ENCODE peak calls at places on chromosomes 12 and 14, in eight cellular contexts. One of them, this sample, is unnamed.

GRCh38 chr14:34120185-34120977 is 169.5 kb upstream of the EGLN3 start:
- DNase-seq in progenitor cell of endocrine pancreas: no peak
- DNase-seq in A549: no peak
- DNase-seq in NCI-H1417 treated with DMSO at 0.1 percent for 48 hours: no peak
- DNase-seq in posterior cingulate gyrus: no peak
- DNase-seq in kidney epithelial cell: no peak
- DNase-seq in NCI-H187: no peak
- DNase-seq in left ventricle myocardium inferior: no peak
- DNase-seq in this sample: no peak

GRCh38 chr14:81144811-81145598 is 75.8 kb downstream of the GTF2A1 start:
- DNase-seq in progenitor cell of endocrine pancreas: no peak
- DNase-seq in A549: no peak
- DNase-seq in NCI-H1417 treated with DMSO at 0.1 percent for 48 hours: no peak
- DNase-seq in posterior cingulate gyrus: no peak
- DNase-seq in kidney epithelial cell: no peak
- DNase-seq in NCI-H187: peak
- DNase-seq in left ventricle myocardium inferior: no peak
- DNase-seq in this sample: no peak

GRCh38 chr12:14810953-14811483 is 3.0 kb downstream of the SMCO3 start:
- DNase-seq in progenitor cell of endocrine pancreas: no peak
- DNase-seq in A549: peak
- DNase-seq in NCI-H1417 treated with DMSO at 0.1 percent for 48 hours: no peak
- DNase-seq in posterior cingulate gyrus: no peak
- DNase-seq in kidney epithelial cell: no peak
- DNase-seq in NCI-H187: no peak
- DNase-seq in left ventricle myocardium inferior: no peak
- DNase-seq in this sample: no peak

GRCh38 chr14:101062065-101062450 is 158.5 kb upstream of the RTL1 start:
- DNase-seq in progenitor cell of endocrine pancreas: no peak
- DNase-seq in A549: no peak
- DNase-seq in NCI-H1417 treated with DMSO at 0.1 percent for 48 hours: no peak
- DNase-seq in posterior cingulate gyrus: no peak
- DNase-seq in kidney epithelial cell: no peak
- DNase-seq in NCI-H187: no peak
- DNase-seq in left ventricle myocardium inferior: no peak
- DNase-seq in this sample: no peak

GRCh38 chr12:116368196-116369194 is 91.0 kb upstream of the MED13L start:
- DNase-seq in progenitor cell of endocrine pancreas: peak
- DNase-seq in A549: peak
- DNase-seq in NCI-H1417 treated with DMSO at 0.1 percent for 48 hours: no peak
- DNase-seq in posterior cingulate gyrus: no peak
- DNase-seq in kidney epithelial cell: no peak
- DNase-seq in NCI-H187: no peak
- DNase-seq in left ventricle myocardium inferior: no peak
- DNase-seq in this sample: no peak

GRCh38 chr12:76883826-76884225 is 5.0 kb upstream of the CSRP2 start:
- DNase-seq in progenitor cell of endocrine pancreas: no peak
- DNase-seq in A549: no peak
- DNase-seq in NCI-H1417 treated with DMSO at 0.1 percent for 48 hours: no peak
- DNase-seq in posterior cingulate gyrus: no peak
- DNase-seq in kidney epithelial cell: no peak
- DNase-seq in NCI-H187: no peak
- DNase-seq in left ventricle myocardium inferior: peak
- DNase-seq in this sample: no peak

GRCh38 chr14:44785096-44785495 is 176.7 kb downstream of the KLHL28 start:
- DNase-seq in progenitor cell of endocrine pancreas: no peak
- DNase-seq in A549: no peak
- DNase-seq in NCI-H1417 treated with DMSO at 0.1 percent for 48 hours: no peak
- DNase-seq in posterior cingulate gyrus: no peak
- DNase-seq in kidney epithelial cell: no peak
- DNase-seq in NCI-H187: no peak
- DNase-seq in left ventricle myocardium inferior: no peak
- DNase-seq in this sample: no peak

GRCh38 chr12:46470039-46470627 is 97.6 kb upstream of the SLC38A2 start:
- DNase-seq in progenitor cell of endocrine pancreas: no peak
- DNase-seq in A549: no peak
- DNase-seq in NCI-H1417 treated with DMSO at 0.1 percent for 48 hours: no peak
- DNase-seq in posterior cingulate gyrus: no peak
- DNase-seq in kidney epithelial cell: no peak
- DNase-seq in NCI-H187: no peak
- DNase-seq in left ventricle myocardium inferior: no peak
- DNase-seq in this sample: no peak

GRCh38 chr12:131844656-131845055 is 16.5 kb downstream of the MMP17 start:
- DNase-seq in progenitor cell of endocrine pancreas: no peak
- DNase-seq in A549: no peak
- DNase-seq in NCI-H1417 treated with DMSO at 0.1 percent for 48 hours: no peak
- DNase-seq in posterior cingulate gyrus: no peak
- DNase-seq in kidney epithelial cell: no peak
- DNase-seq in NCI-H187: no peak
- DNase-seq in left ventricle myocardium inferior: no peak
- DNase-seq in this sample: no peak

GRCh38 chr12:593396-593976 is 69.8 kb downstream of the NINJ2 start:
- DNase-seq in progenitor cell of endocrine pancreas: no peak
- DNase-seq in A549: no peak
- DNase-seq in NCI-H1417 treated with DMSO at 0.1 percent for 48 hours: no peak
- DNase-seq in posterior cingulate gyrus: no peak
- DNase-seq in kidney epithelial cell: no peak
- DNase-seq in NCI-H187: no peak
- DNase-seq in left ventricle myocardium inferior: no peak
- DNase-seq in this sample: no peak

GRCh38 chr12:19431407-19432308 is 7.6 kb upstream of the AEBP2 start:
- DNase-seq in progenitor cell of endocrine pancreas: no peak
- DNase-seq in A549: no peak
- DNase-seq in NCI-H1417 treated with DMSO at 0.1 percent for 48 hours: no peak
- DNase-seq in posterior cingulate gyrus: no peak
- DNase-seq in kidney epithelial cell: no peak
- DNase-seq in NCI-H187: no peak
- DNase-seq in left ventricle myocardium inferior: no peak
- DNase-seq in this sample: peak

GRCh38 chr14:99549684-99550083 is 54.3 kb downstream of the CCDC85C start:
- DNase-seq in progenitor cell of endocrine pancreas: no peak
- DNase-seq in A549: no peak
- DNase-seq in NCI-H1417 treated with DMSO at 0.1 percent for 48 hours: no peak
- DNase-seq in posterior cingulate gyrus: no peak
- DNase-seq in kidney epithelial cell: no peak
- DNase-seq in NCI-H187: no peak
- DNase-seq in left ventricle myocardium inferior: no peak
- DNase-seq in this sample: no peak

GRCh38 chr12:47799357-47799955 is 20.2 kb downstream of the HDAC7 start:
- DNase-seq in progenitor cell of endocrine pancreas: no peak
- DNase-seq in A549: no peak
- DNase-seq in NCI-H1417 treated with DMSO at 0.1 percent for 48 hours: no peak
- DNase-seq in posterior cingulate gyrus: no peak
- DNase-seq in kidney epithelial cell: no peak
- DNase-seq in NCI-H187: no peak
- DNase-seq in left ventricle myocardium inferior: peak
- DNase-seq in this sample: no peak

GRCh38 chr12:115140981-115141380 is 457.0 kb upstream of the TBX3 start:
- DNase-seq in progenitor cell of endocrine pancreas: no peak
- DNase-seq in A549: no peak
- DNase-seq in NCI-H1417 treated with DMSO at 0.1 percent for 48 hours: no peak
- DNase-seq in posterior cingulate gyrus: no peak
- DNase-seq in kidney epithelial cell: no peak
- DNase-seq in NCI-H187: no peak
- DNase-seq in left ventricle myocardium inferior: no peak
- DNase-seq in this sample: no peak

GRCh38 chr12:19223695-19224094 is 94.2 kb downstream of the PLEKHA5 start:
- DNase-seq in progenitor cell of endocrine pancreas: no peak
- DNase-seq in A549: no peak
- DNase-seq in NCI-H1417 treated with DMSO at 0.1 percent for 48 hours: no peak
- DNase-seq in posterior cingulate gyrus: no peak
- DNase-seq in kidney epithelial cell: no peak
- DNase-seq in NCI-H187: no peak
- DNase-seq in left ventricle myocardium inferior: no peak
- DNase-seq in this sample: no peak

GRCh38 chr14:30355431-30355913 is 203.5 kb upstream of the G2E3 start:
- DNase-seq in progenitor cell of endocrine pancreas: no peak
- DNase-seq in A549: no peak
- DNase-seq in NCI-H1417 treated with DMSO at 0.1 percent for 48 hours: no peak
- DNase-seq in posterior cingulate gyrus: no peak
- DNase-seq in kidney epithelial cell: no peak
- DNase-seq in NCI-H187: no peak
- DNase-seq in left ventricle myocardium inferior: no peak
- DNase-seq in this sample: no peak

GRCh38 chr12:123085730-123086487 is 65.0 kb downstream of the PITPNM2 start:
- DNase-seq in progenitor cell of endocrine pancreas: no peak
- DNase-seq in A549: peak
- DNase-seq in NCI-H1417 treated with DMSO at 0.1 percent for 48 hours: no peak
- DNase-seq in posterior cingulate gyrus: no peak
- DNase-seq in kidney epithelial cell: peak
- DNase-seq in NCI-H187: no peak
- DNase-seq in left ventricle myocardium inferior: peak
- DNase-seq in this sample: no peak

GRCh38 chr12:115194448-115194847 is 510.5 kb upstream of the TBX3 start:
- DNase-seq in progenitor cell of endocrine pancreas: no peak
- DNase-seq in A549: no peak
- DNase-seq in NCI-H1417 treated with DMSO at 0.1 percent for 48 hours: no peak
- DNase-seq in posterior cingulate gyrus: no peak
- DNase-seq in kidney epithelial cell: no peak
- DNase-seq in NCI-H187: no peak
- DNase-seq in left ventricle myocardium inferior: no peak
- DNase-seq in this sample: no peak

GRCh38 chr12:102918840-102919239 is 1.8 kb upstream of the PAH start:
- DNase-seq in progenitor cell of endocrine pancreas: no peak
- DNase-seq in A549: no peak
- DNase-seq in NCI-H1417 treated with DMSO at 0.1 percent for 48 hours: no peak
- DNase-seq in posterior cingulate gyrus: no peak
- DNase-seq in kidney epithelial cell: no peak
- DNase-seq in NCI-H187: no peak
- DNase-seq in left ventricle myocardium inferior: no peak
- DNase-seq in this sample: no peak

GRCh38 chr14:103196716-103197115 is 73.5 kb downstream of the TNFAIP2 start:
- DNase-seq in progenitor cell of endocrine pancreas: no peak
- DNase-seq in A549: no peak
- DNase-seq in NCI-H1417 treated with DMSO at 0.1 percent for 48 hours: no peak
- DNase-seq in posterior cingulate gyrus: no peak
- DNase-seq in kidney epithelial cell: no peak
- DNase-seq in NCI-H187: no peak
- DNase-seq in left ventricle myocardium inferior: no peak
- DNase-seq in this sample: no peak

GRCh38 chr14:75334191-75335051 is 55.8 kb downstream of the FOS start:
- DNase-seq in progenitor cell of endocrine pancreas: no peak
- DNase-seq in A549: no peak
- DNase-seq in NCI-H1417 treated with DMSO at 0.1 percent for 48 hours: no peak
- DNase-seq in posterior cingulate gyrus: no peak
- DNase-seq in kidney epithelial cell: no peak
- DNase-seq in NCI-H187: no peak
- DNase-seq in left ventricle myocardium inferior: peak
- DNase-seq in this sample: no peak

GRCh38 chr12:31317471-31318397 is 8.2 kb downstream of the SINHCAF start:
- DNase-seq in progenitor cell of endocrine pancreas: no peak
- DNase-seq in A549: no peak
- DNase-seq in NCI-H1417 treated with DMSO at 0.1 percent for 48 hours: no peak
- DNase-seq in posterior cingulate gyrus: no peak
- DNase-seq in kidney epithelial cell: no peak
- DNase-seq in NCI-H187: no peak
- DNase-seq in left ventricle myocardium inferior: no peak
- DNase-seq in this sample: no peak

GRCh38 chr12:67649165-67650126 is 901 bp downstream of the DYRK2 start:
- DNase-seq in progenitor cell of endocrine pancreas: peak
- DNase-seq in A549: peak
- DNase-seq in NCI-H1417 treated with DMSO at 0.1 percent for 48 hours: no peak
- DNase-seq in posterior cingulate gyrus: no peak
- DNase-seq in kidney epithelial cell: no peak
- DNase-seq in NCI-H187: no peak
- DNase-seq in left ventricle myocardium inferior: peak
- DNase-seq in this sample: peak

GRCh38 chr12:24991209-24992049 is 42.5 kb upstream of the BCAT1 start:
- DNase-seq in progenitor cell of endocrine pancreas: no peak
- DNase-seq in A549: peak
- DNase-seq in NCI-H1417 treated with DMSO at 0.1 percent for 48 hours: peak
- DNase-seq in posterior cingulate gyrus: no peak
- DNase-seq in kidney epithelial cell: no peak
- DNase-seq in NCI-H187: peak
- DNase-seq in left ventricle myocardium inferior: no peak
- DNase-seq in this sample: no peak

GRCh38 chr14:38469156-38469555 is 213.3 kb upstream of the CLEC14A start:
- DNase-seq in progenitor cell of endocrine pancreas: no peak
- DNase-seq in A549: no peak
- DNase-seq in NCI-H1417 treated with DMSO at 0.1 percent for 48 hours: no peak
- DNase-seq in posterior cingulate gyrus: no peak
- DNase-seq in kidney epithelial cell: no peak
- DNase-seq in NCI-H187: no peak
- DNase-seq in left ventricle myocardium inferior: no peak
- DNase-seq in this sample: no peak

GRCh38 chr14:21109377-21110260 is 8.8 kb downstream of the TMEM253 start:
- DNase-seq in progenitor cell of endocrine pancreas: no peak
- DNase-seq in A549: no peak
- DNase-seq in NCI-H1417 treated with DMSO at 0.1 percent for 48 hours: no peak
- DNase-seq in posterior cingulate gyrus: no peak
- DNase-seq in kidney epithelial cell: no peak
- DNase-seq in NCI-H187: no peak
- DNase-seq in left ventricle myocardium inferior: no peak
- DNase-seq in this sample: no peak

GRCh38 chr14:64488590-64489099 is 15.0 kb downstream of the ZBTB25 start:
- DNase-seq in progenitor cell of endocrine pancreas: no peak
- DNase-seq in A549: no peak
- DNase-seq in NCI-H1417 treated with DMSO at 0.1 percent for 48 hours: no peak
- DNase-seq in posterior cingulate gyrus: no peak
- DNase-seq in kidney epithelial cell: no peak
- DNase-seq in NCI-H187: no peak
- DNase-seq in left ventricle myocardium inferior: no peak
- DNase-seq in this sample: no peak

GRCh38 chr12:80745851-80746250 is 29.1 kb downstream of the MYF5 start:
- DNase-seq in progenitor cell of endocrine pancreas: no peak
- DNase-seq in A549: no peak
- DNase-seq in NCI-H1417 treated with DMSO at 0.1 percent for 48 hours: no peak
- DNase-seq in posterior cingulate gyrus: no peak
- DNase-seq in kidney epithelial cell: no peak
- DNase-seq in NCI-H187: no peak
- DNase-seq in left ventricle myocardium inferior: no peak
- DNase-seq in this sample: no peak

This sample was measured in type B pancreatic cell.